ENCODE peak calls at places on chromosomes 1 and 21, in seven cellular contexts. F, B, L, H, G, Y and T are unnamed samples.
A peak's percentile ranks its signal among the peaks of the same experiment; 100 is the strongest.

GRCh38 chr1:91877574-91878208 is 8.3 kb downstream of the TGFBR3 start:
- DNase-seq in H (no peak), G (no peak), F (no peak), Y (no peak), B (no peak), L (no peak), T (no peak)

GRCh38 chr1:9069324-9070100 is at the start of gene SLC2A5:
- DNase-seq in F (no peak), Y (no peak), H (peak; percentile 82), L (no peak), G (no peak), B (no peak), T (peak; percentile 93)

GRCh38 chr1:10132852-10133251 is 77.5 kb upstream of the KIF1B start:
- DNase-seq in F (no peak), L (no peak), Y (no peak), H (peak; percentile 35), B (no peak), G (no peak), T (no peak)

GRCh38 chr1:60265560-60266535 is 192.3 kb upstream of the C1orf87 start:
- DNase-seq in Y (no peak), L (no peak), B (no peak), H (no peak), F (no peak), G (no peak), T (no peak)

GRCh38 chr21:46537026-46537425 is 67.9 kb downstream of the S100B start:
- DNase-seq in B (no peak), F (no peak), L (no peak), Y (no peak), G (no peak), H (no peak), T (no peak)

GRCh38 chr1:178388398-178389161 is 108.2 kb downstream of the CLEC20A start:
- DNase-seq in G (no peak), Y (peak; percentile 61), F (no peak), B (peak; percentile 4), H (peak; percentile 34), L (no peak), T (no peak)

GRCh38 chr1:196193891-196194559 is 414.2 kb downstream of the KCNT2 start:
- DNase-seq in H (no peak), B (no peak), F (no peak), G (no peak), L (no peak), Y (no peak), T (no peak)

GRCh38 chr21:45333583-45334121 is 46.0 kb upstream of the POFUT2 start:
- DNase-seq in Y (peak; percentile 82), H (no peak), B (no peak), G (no peak), F (no peak), L (no peak), T (no peak)

GRCh38 chr21:42561742-42562141 is 48.1 kb downstream of the SLC37A1 start:
- DNase-seq in H (no peak), Y (no peak), F (no peak), L (peak; percentile 56), B (no peak), G (peak; percentile 5), T (peak; percentile 29)

GRCh38 chr1:204513117-204513716 is 3.0 kb upstream of the MDM4 start:
- DNase-seq in H (peak; percentile 47), L (peak; percentile 82), B (no peak), Y (no peak), G (no peak), F (no peak), T (peak; percentile 35)

GRCh38 chr1:116128669-116129068 is 17.5 kb downstream of the MAB21L3 start:
- DNase-seq in F (peak; percentile 34), B (no peak), L (peak; percentile 75), H (no peak), Y (no peak), G (no peak), T (no peak)

GRCh38 chr1:113429461-113430153 is 39.3 kb downstream of the MAGI3 start:
- DNase-seq in Y (peak; percentile 15), B (no peak), L (no peak), G (no peak), H (no peak), F (no peak), T (no peak)

GRCh38 chr1:29473167-29473855 is 237.0 kb downstream of the PTPRU start:
- DNase-seq in L (no peak), Y (no peak), G (peak; percentile 55), F (no peak), H (no peak), B (peak; percentile 58), T (no peak)

GRCh38 chr1:30908446-30908885 is at the start of gene SDC3:
- DNase-seq in B (no peak), L (no peak), G (peak; percentile 12), Y (no peak), F (no peak), H (no peak), T (peak; percentile 37)

GRCh38 chr1:205500240-205501218 is 3.9 kb upstream of the CDK18 start:
- DNase-seq in L (no peak), Y (no peak), F (no peak), B (no peak), G (no peak), H (no peak), T (no peak)

GRCh38 chr1:155706101-155706619 is 17.3 kb downstream of the DAP3 start:
- DNase-seq in G (no peak), B (no peak), Y (peak; percentile 68), L (no peak), H (no peak), F (no peak), T (peak; percentile 49)

GRCh38 chr1:33339413-33339812 is 18.5 kb upstream of the A3GALT2 start:
- DNase-seq in L (no peak), H (peak; percentile 59), B (no peak), G (no peak), Y (no peak), F (no peak), T (no peak)

GRCh38 chr1:167427843-167428242 is 90.5 kb downstream of the CD247 start:
- DNase-seq in H (no peak), B (no peak), F (no peak), L (no peak), G (no peak), Y (no peak), T (no peak)

GRCh38 chr1:94327001-94327685 is 89.8 kb upstream of the ARHGAP29 start:
- DNase-seq in G (no peak), L (no peak), H (no peak), B (peak; percentile 41), Y (peak; percentile 48), F (no peak), T (no peak)

GRCh38 chr21:34243562-34243961 is 120.2 kb upstream of the KCNE2 start:
- DNase-seq in H (no peak), Y (peak; percentile 27), G (peak; percentile 3), F (peak; percentile 1), B (peak; percentile 11), L (no peak), T (peak; percentile 39)

GRCh38 chr1:106937104-106937503 is 119.4 kb upstream of the PRMT6 start:
- DNase-seq in H (no peak), G (no peak), F (no peak), L (no peak), B (no peak), Y (peak; percentile 5), T (no peak)

GRCh38 chr1:27577504-27578188 is 26.3 kb downstream of the AHDC1 start:
- DNase-seq in H (no peak), G (peak; percentile 38), Y (peak; percentile 1), L (no peak), F (no peak), B (no peak), T (no peak)

GRCh38 chr1:153741946-153742345 is 14.1 kb downstream of the INTS3 start:
- DNase-seq in G (no peak), F (no peak), B (no peak), L (no peak), H (no peak), Y (no peak), T (no peak)

GRCh38 chr1:71465093-71465492 is 384.3 kb upstream of the ZRANB2 start:
- DNase-seq in B (peak; percentile 37), H (no peak), Y (no peak), G (no peak), L (no peak), F (no peak), T (no peak)

GRCh38 chr1:22333516-22334121 is 118.0 kb upstream of the ZBTB40 start:
- DNase-seq in L (no peak), B (no peak), Y (no peak), F (no peak), G (no peak), H (no peak), T (no peak)

GRCh38 chr1:27564710-27565649 is 39.0 kb downstream of the AHDC1 start:
- DNase-seq in L (no peak), H (no peak), F (no peak), B (no peak), Y (no peak), G (no peak), T (no peak)

GRCh38 chr1:197099444-197099843 is 32.4 kb upstream of the F13B start:
- DNase-seq in G (no peak), Y (no peak), L (no peak), H (no peak), B (no peak), F (no peak), T (no peak)

GRCh38 chr1:156422602-156423091 is 53.6 kb downstream of the RHBG start:
- DNase-seq in B (no peak), G (no peak), F (no peak), H (no peak), L (no peak), Y (no peak), T (no peak)

GRCh38 chr1:54239603-54240002 is 39.6 kb downstream of the MRPL37 start:
- DNase-seq in B (no peak), G (no peak), L (no peak), H (peak; percentile 53), Y (no peak), F (no peak), T (no peak)

GRCh38 chr1:228379165-228379460 is 27.5 kb downstream of the TRIM11 start:
- DNase-seq in G (no peak), H (no peak), F (no peak), B (no peak), L (no peak), Y (peak; percentile 46), T (no peak)

GRCh38 chr1:247111636-247112478 is 7.7 kb upstream of the ZNF669 start:
- DNase-seq in L (no peak), B (peak; percentile 57), F (no peak), H (peak; percentile 52), Y (peak; percentile 60), G (no peak), T (peak; percentile 20)

GRCh38 chr1:246785536-246786111 is 61.4 kb downstream of the SCCPDH start:
- DNase-seq in B (no peak), G (no peak), L (peak; percentile 54), F (no peak), H (peak; percentile 71), Y (no peak), T (no peak)

GRCh38 chr1:31571340-31572295 is 4.7 kb upstream of the TINAGL1 start:
- DNase-seq in L (peak; percentile 28), Y (no peak), H (no peak), G (no peak), F (no peak), B (no peak), T (no peak)

GRCh38 chr1:94456736-94457135 is 38.5 kb downstream of the ABCD3 start:
- DNase-seq in H (no peak), G (no peak), B (no peak), F (no peak), L (no peak), Y (no peak), T (no peak)

GRCh38 chr1:231682761-231683160 is 56.2 kb downstream of the DISC1 start:
- DNase-seq in B (peak; percentile 22), H (no peak), G (no peak), Y (no peak), F (no peak), L (no peak), T (no peak)

GRCh38 chr1:86773331-86774288 is 69.2 kb downstream of the SH3GLB1 start:
- DNase-seq in H (no peak), L (no peak), Y (no peak), F (no peak), G (no peak), B (no peak), T (no peak)